ENCODE peak calls at places on chromosomes 12 and 14, in four cellular contexts. U is GM23248, F is stomach, X is Peyer's patch. R is an unnamed sample.

GRCh38 chr12:6635856-6636521 is at the start of gene LPAR5:
- DNase-seq in F (peak; percentile 78), U (peak; percentile 80), X (peak; percentile 91), R (no peak)

GRCh38 chr14:69542311-69542710 is 32.4 kb downstream of the CCDC177 start:
- DNase-seq in F (no peak), X (no peak), U (no peak), R (no peak)

GRCh38 chr12:104521731-104522130 is 65.0 kb downstream of the CHST11 start:
- DNase-seq in F (no peak), X (no peak), U (peak; percentile 72), R (no peak)

GRCh38 chr12:3199551-3200031 is 122.4 kb downstream of the TSPAN9 start:
- DNase-seq in X (no peak), U (peak; percentile 56), F (no peak), R (no peak)

GRCh38 chr14:101328412-101329149 is 232.7 kb upstream of the DIO3 start:
- DNase-seq in F (no peak), U (no peak), X (no peak), R (no peak)

GRCh38 chr12:64608901-64609542 is 1.3 kb upstream of the RASSF3 start:
- DNase-seq in X (peak; percentile 62), F (no peak), U (peak; percentile 68), R (no peak)

GRCh38 chr12:6551496-6552139 is 4.2 kb downstream of the IFFO1 start:
- DNase-seq in F (no peak), X (no peak), U (peak; percentile 95), R (no peak)

GRCh38 chr12:53205747-53206146 is 1.3 kb downstream of the ITGB7 start:
- DNase-seq in U (peak; percentile 96), F (peak; percentile 34), X (peak; percentile 53), R (no peak)

GRCh38 chr12:85676816-85677749 is 159.1 kb downstream of the RASSF9 start:
- DNase-seq in F (no peak), X (no peak), U (no peak), R (no peak)

GRCh38 chr14:102408729-102409128 is 46.0 kb downstream of the TECPR2 start:
- DNase-seq in X (no peak), F (no peak), U (no peak), R (no peak)

GRCh38 chr12:55847603-55848329 is 5.0 kb upstream of the MMP19 start:
- DNase-seq in X (peak; percentile 64), U (peak; percentile 99), F (peak; percentile 66), R (peak; percentile 98)

GRCh38 chr14:101628471-101628966 is 67.2 kb downstream of the DIO3 start:
- DNase-seq in X (peak; percentile 84), F (peak; percentile 72), U (peak; percentile 84), R (no peak)

GRCh38 chr12:4978737-4979136 is 64.9 kb upstream of the KCNA5 start:
- DNase-seq in X (no peak), U (peak; percentile 19), F (no peak), R (no peak)

GRCh38 chr14:104998801-104999200 is 13.2 kb downstream of the CLBA1 start:
- DNase-seq in U (no peak), F (no peak), X (no peak), R (no peak)

GRCh38 chr12:58204086-58204485 is 262.7 kb downstream of the ATP23 start:
- DNase-seq in U (peak; percentile 24), X (no peak), F (no peak), R (no peak)

GRCh38 chr14:23237772-23238594 is at the start of gene RNF212B:
- DNase-seq in F (peak; percentile 99), X (peak; percentile 96), U (peak; percentile 88), R (no peak)

GRCh38 chr12:124088232-124088907 is 115.4 kb downstream of the ZNF664 start:
- DNase-seq in X (no peak), U (no peak), F (no peak), R (no peak)

GRCh38 chr12:131067993-131068942 is 114.6 kb downstream of the ADGRD1 start:
- DNase-seq in U (no peak), X (no peak), F (no peak), R (no peak)

GRCh38 chr12:51217133-51217967 is 512 bp downstream of the POU6F1 start:
- DNase-seq in U (peak; percentile 64), F (peak; percentile 57), X (peak; percentile 68), R (no peak)

GRCh38 chr14:89417111-89417468 is at the start of gene FOXN3:
- DNase-seq in X (peak; percentile 93), U (peak; percentile 94), F (peak; percentile 92), R (peak; percentile 55)

GRCh38 chr14:49783394-49784010 is 15.5 kb downstream of the KLHDC2 start:
- DNase-seq in F (no peak), U (no peak), X (no peak), R (no peak)

GRCh38 chr12:106255493-106255892 is 7.7 kb upstream of the CKAP4 start:
- DNase-seq in X (no peak), U (no peak), F (no peak), R (no peak)

GRCh38 chr12:132392389-132393244 is 63.2 kb upstream of the GALNT9 start:
- DNase-seq in U (no peak), X (no peak), F (no peak), R (no peak)

GRCh38 chr12:75661927-75662326 is 150.5 kb upstream of the KRR1 start:
- DNase-seq in F (no peak), U (no peak), X (no peak), R (no peak)

GRCh38 chr14:105147701-105148603 is 20.6 kb downstream of the JAG2 start:
- DNase-seq in U (no peak), F (no peak), X (peak; percentile 34), R (no peak)

GRCh38 chr12:95185834-95186233 is 31.4 kb downstream of the FGD6 start:
- DNase-seq in F (no peak), X (no peak), U (no peak), R (no peak)

GRCh38 chr12:122732170-122732569 is 1.5 kb upstream of the HCAR1 start:
- DNase-seq in F (no peak), X (no peak), U (no peak), R (no peak)

GRCh38 chr12:122729583-122730214 is 945 bp downstream of the HCAR1 start:
- DNase-seq in U (no peak), X (no peak), F (no peak), R (no peak)

GRCh38 chr12:122732611-122733010 is 2.0 kb upstream of the HCAR1 start:
- DNase-seq in X (no peak), F (no peak), U (no peak), R (no peak)

GRCh38 chr12:122726056-122726558 is 4.5 kb downstream of the HCAR1 start:
- DNase-seq in F (peak; percentile 46), X (no peak), U (no peak), R (no peak)

GRCh38 chr12:122730215-122731014 is at the start of gene HCAR1:
- DNase-seq in F (peak; percentile 37), X (no peak), U (no peak), R (no peak)
- H3K4me3 ChIP-seq in F (peak within 1 kb of the TSS; percentile 41), X (no peak within 1 kb of the TSS), U (no peak within 1 kb of the TSS), R (no peak within 1 kb of the TSS)

GRCh38 chr14:74238974-74239847 is at the start of gene VSX2:
- DNase-seq in F (no peak), X (no peak), U (no peak), R (no peak)

GRCh38 chr14:74239848-74240793 is 872 bp downstream of the VSX2 start:
- DNase-seq in X (no peak), U (peak; percentile 35), F (no peak), R (no peak)

GRCh38 chr14:74240794-74241610 is 1.8 kb downstream of the VSX2 start:
- DNase-seq in F (no peak), U (peak; percentile 41), X (peak; percentile 49), R (no peak)

GRCh38 chr14:74235017-74235416 is 4.2 kb upstream of the VSX2 start:
- DNase-seq in U (no peak), F (no peak), X (no peak), R (no peak)

DNA sequence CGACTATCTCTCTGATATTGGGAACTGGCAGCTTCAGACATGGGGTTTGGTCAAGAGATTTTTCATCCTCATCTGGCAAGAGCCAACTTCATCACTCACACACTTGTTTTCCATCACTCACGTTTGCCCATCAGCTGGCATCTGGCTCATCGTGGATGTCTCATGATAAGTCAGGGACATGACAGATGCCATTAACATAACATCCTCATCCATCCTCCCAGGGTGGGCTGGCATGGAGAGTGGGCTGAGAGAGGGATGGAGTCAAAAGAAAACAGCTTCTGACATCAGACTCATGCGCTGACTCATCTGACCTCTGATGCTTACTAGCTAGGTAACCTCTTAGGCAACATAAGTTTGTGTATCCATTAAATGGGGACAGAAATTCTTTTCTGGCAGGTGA is 1.8 kb upstream of the VSX2 start:
- DNase-seq in X (no peak), F (no peak), U (peak; percentile 31), R (no peak)
- H3K4me3 ChIP-seq in X (no peak overlapping the region), F (no peak overlapping the region), U (no peak overlapping the region), R (no peak overlapping the region)

DNA sequence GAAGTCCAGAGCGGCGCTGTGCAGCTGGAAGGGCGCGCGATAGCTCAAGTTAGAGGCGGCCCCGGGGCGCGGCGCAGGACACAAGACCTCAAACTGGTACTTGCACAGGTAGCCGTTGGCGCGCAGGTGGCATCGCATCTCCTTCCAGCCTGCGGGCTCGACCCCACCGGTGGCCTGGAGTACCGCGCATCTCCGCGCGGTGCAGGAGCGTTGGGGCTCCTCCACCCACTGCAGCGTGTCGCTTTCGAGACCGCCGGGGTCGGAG is 553 bp downstream of the CLEC14A start:
- DNase-seq in X (peak; percentile 45), F (no peak), U (no peak), R (no peak)
- H3K4me3 ChIP-seq in X (peak overlapping the region; percentile 15), F (peak overlapping the region; percentile 49), U (peak overlapping the region; percentile 63), R (peak overlapping the region; percentile 30)

GRCh38 chr14:57865066-57865449 is 834 bp downstream of the SLC35F4 start:
- DNase-seq in X (no peak), F (no peak), U (no peak), R (no peak)
- H3K4me3 ChIP-seq in X (no peak overlapping the region), F (peak overlapping the region; percentile 12), U (no peak overlapping the region), R (no peak overlapping the region)

DNA sequence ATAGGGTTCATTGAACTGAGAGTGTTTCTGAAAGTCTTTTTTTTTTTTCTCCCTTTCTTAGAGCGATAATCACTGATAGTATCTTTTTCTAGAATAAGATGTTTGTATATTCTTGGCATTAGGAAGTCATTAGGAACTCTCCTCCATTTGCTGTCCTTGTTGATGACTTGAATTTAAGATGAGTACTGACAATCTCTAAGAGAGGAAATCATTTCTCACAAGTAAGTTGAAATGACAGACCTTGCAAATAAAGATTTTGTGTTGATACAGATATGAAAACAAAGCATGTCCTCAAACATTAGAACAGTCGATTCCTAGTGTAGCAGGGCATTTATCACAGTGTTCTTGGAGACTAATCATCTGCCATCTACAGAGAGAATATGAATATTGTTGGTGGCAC is 458.4 kb upstream of the SYT1 start:
- DNase-seq in F (no peak), U (no peak), X (no peak), R (no peak)
- H3K4me3 ChIP-seq in F (no peak overlapping the region), U (no peak overlapping the region), X (no peak overlapping the region), R (no peak overlapping the region)

GRCh38 chr12:111434680-111435338 is 29.1 kb downstream of the SH2B3 start:
- DNase-seq in F (no peak), U (peak; percentile 76), X (no peak), R (no peak)
- H3K4me3 ChIP-seq in F (peak overlapping the region; percentile 11), U (peak overlapping the region; percentile 51), X (peak overlapping the region; percentile 5), R (no peak overlapping the region)

GRCh38 chr12:12684375-12685106 is 11.4 kb downstream of the GPR19 start:
- DNase-seq in X (no peak), U (peak; percentile 60), F (no peak), R (no peak)
- H3K4me3 ChIP-seq in X (no peak overlapping the region), U (no peak overlapping the region), F (no peak overlapping the region), R (no peak overlapping the region)